ENCODE peak calls at places on chromosomes 6 and 20, in four cellular contexts. One of them, this sample, is unnamed.
A peak's percentile ranks its signal among the peaks of the same experiment; 100 is the strongest.

GRCh38 chr6:127366281-127367022 is 23.0 kb upstream of the ECHDC1 start:
- DNase-seq in amniotic epithelial cell: peak; percentile 91
- DNase-seq in ovary: no peak
- DNase-seq in GOT3: peak; percentile 34
- DNase-seq in this sample: no peak

GRCh38 chr20:9397928-9398327 is 116.5 kb upstream of the LAMP5 start:
- DNase-seq in amniotic epithelial cell: no peak
- DNase-seq in ovary: no peak
- DNase-seq in GOT3: no peak
- DNase-seq in this sample: no peak

GRCh38 chr6:44800171-44800671 is 412.7 kb downstream of the CDC5L start:
- DNase-seq in amniotic epithelial cell: peak; percentile 89
- DNase-seq in ovary: no peak
- DNase-seq in GOT3: no peak
- DNase-seq in this sample: peak; percentile 23

GRCh38 chr20:16028923-16029322 is 544.3 kb downstream of the KIF16B start:
- DNase-seq in amniotic epithelial cell: no peak
- DNase-seq in ovary: no peak
- DNase-seq in GOT3: no peak
- DNase-seq in this sample: no peak

GRCh38 chr6:144248470-144249301 is 36.4 kb upstream of the UTRN start:
- DNase-seq in amniotic epithelial cell: peak; percentile 57
- DNase-seq in ovary: no peak
- DNase-seq in GOT3: no peak
- DNase-seq in this sample: no peak

GRCh38 chr6:96626749-96627353 is 63.9 kb downstream of the FHL5 start:
- DNase-seq in amniotic epithelial cell: peak; percentile 54
- DNase-seq in ovary: no peak
- DNase-seq in GOT3: no peak
- DNase-seq in this sample: peak; percentile 28

GRCh38 chr20:13458860-13459451 is 179.8 kb downstream of the TASP1 start:
- DNase-seq in amniotic epithelial cell: peak; percentile 44
- DNase-seq in ovary: no peak
- DNase-seq in GOT3: no peak
- DNase-seq in this sample: peak; percentile 58

GRCh38 chr6:22082278-22082677 is 214.6 kb downstream of the PRL start:
- DNase-seq in amniotic epithelial cell: no peak
- DNase-seq in ovary: no peak
- DNase-seq in GOT3: no peak
- DNase-seq in this sample: no peak

GRCh38 chr6:29653452-29654038 is 3.3 kb upstream of the MOG start:
- DNase-seq in amniotic epithelial cell: peak; percentile 75
- DNase-seq in ovary: peak; percentile 41
- DNase-seq in GOT3: no peak
- DNase-seq in this sample: peak; percentile 87

GRCh38 chr6:155085582-155086253 is 90.6 kb downstream of the TIAM2 start:
- DNase-seq in amniotic epithelial cell: peak; percentile 90
- DNase-seq in ovary: no peak
- DNase-seq in GOT3: no peak
- DNase-seq in this sample: no peak

GRCh38 chr6:170292778-170293164 is 1.9 kb upstream of the DLL1 start:
- DNase-seq in amniotic epithelial cell: no peak
- DNase-seq in ovary: no peak
- DNase-seq in GOT3: no peak
- DNase-seq in this sample: peak; percentile 62

GRCh38 chr6:96520039-96520850 is 1.4 kb upstream of the UFL1 start:
- DNase-seq in amniotic epithelial cell: peak; percentile 63
- DNase-seq in ovary: no peak
- DNase-seq in GOT3: no peak
- DNase-seq in this sample: no peak

GRCh38 chr6:90098025-90098474 is 198.6 kb downstream of the BACH2 start:
- DNase-seq in amniotic epithelial cell: peak; percentile 97
- DNase-seq in ovary: peak; percentile 68
- DNase-seq in GOT3: no peak
- DNase-seq in this sample: no peak

GRCh38 chr6:4021862-4022715 is 56.8 kb downstream of the FAM217A start:
- DNase-seq in amniotic epithelial cell: no peak
- DNase-seq in ovary: no peak
- DNase-seq in GOT3: no peak
- DNase-seq in this sample: no peak

GRCh38 chr20:36541227-36542018 is at the start of gene MYL9:
- DNase-seq in amniotic epithelial cell: peak; percentile 73
- DNase-seq in ovary: peak; percentile 94
- DNase-seq in GOT3: peak; percentile 34
- DNase-seq in this sample: peak; percentile 86

GRCh38 chr6:147154454-147154853 is 49.8 kb upstream of the STXBP5 start:
- DNase-seq in amniotic epithelial cell: peak; percentile 57
- DNase-seq in ovary: no peak
- DNase-seq in GOT3: no peak
- DNase-seq in this sample: no peak

GRCh38 chr20:51003776-51004175 is 19.1 kb downstream of the KCNG1 start:
- DNase-seq in amniotic epithelial cell: no peak
- DNase-seq in ovary: no peak
- DNase-seq in GOT3: no peak
- DNase-seq in this sample: no peak

GRCh38 chr6:63817492-63818050 is 182.0 kb downstream of the PHF3 start:
- DNase-seq in amniotic epithelial cell: peak; percentile 84
- DNase-seq in ovary: no peak
- DNase-seq in GOT3: no peak
- DNase-seq in this sample: no peak

GRCh38 chr20:41048475-41049242 is 20.0 kb downstream of the TOP1 start:
- DNase-seq in amniotic epithelial cell: no peak
- DNase-seq in ovary: no peak
- DNase-seq in GOT3: no peak
- DNase-seq in this sample: peak; percentile 57

GRCh38 chr6:152563182-152563581 is 74.0 kb downstream of the SYNE1 start:
- DNase-seq in amniotic epithelial cell: no peak
- DNase-seq in ovary: no peak
- DNase-seq in GOT3: no peak
- DNase-seq in this sample: no peak

GRCh38 chr6:168908166-168908565 is 345.5 kb downstream of the THBS2 start:
- DNase-seq in amniotic epithelial cell: peak; percentile 49
- DNase-seq in ovary: no peak
- DNase-seq in GOT3: no peak
- DNase-seq in this sample: no peak

GRCh38 chr20:16846011-16846410 is 97.9 kb downstream of the OTOR start:
- DNase-seq in amniotic epithelial cell: no peak
- DNase-seq in ovary: no peak
- DNase-seq in GOT3: no peak
- DNase-seq in this sample: no peak

GRCh38 chr20:61263938-61264337 is 11.9 kb downstream of the CDH4 start:
- DNase-seq in amniotic epithelial cell: no peak
- DNase-seq in ovary: no peak
- DNase-seq in GOT3: no peak
- DNase-seq in this sample: no peak

GRCh38 chr6:44078795-44079671 is 48.2 kb downstream of the MRPL14 start:
- DNase-seq in amniotic epithelial cell: no peak
- DNase-seq in ovary: peak; percentile 77
- DNase-seq in GOT3: no peak
- DNase-seq in this sample: peak; percentile 81

GRCh38 chr6:42781546-42781810 is 374 bp upstream of the BICRAL start:
- DNase-seq in amniotic epithelial cell: peak; percentile 30
- DNase-seq in ovary: no peak
- DNase-seq in GOT3: no peak
- DNase-seq in this sample: no peak

GRCh38 chr6:154127638-154128037 is 88.6 kb downstream of the OPRM1 start:
- DNase-seq in amniotic epithelial cell: no peak
- DNase-seq in ovary: no peak
- DNase-seq in GOT3: no peak
- DNase-seq in this sample: peak; percentile 65

GRCh38 chr6:142152731-142153130 is 5.7 kb downstream of the VTA1 start:
- DNase-seq in amniotic epithelial cell: peak; percentile 69
- DNase-seq in ovary: no peak
- DNase-seq in GOT3: no peak
- DNase-seq in this sample: no peak

GRCh38 chr6:136784910-136785746 is 7.1 kb downstream of the MAP3K5 start:
- DNase-seq in amniotic epithelial cell: no peak
- DNase-seq in ovary: peak; percentile 54
- DNase-seq in GOT3: no peak
- DNase-seq in this sample: no peak